ENCODE peak calls at places on chromosome 11, in four cellular contexts. I is activated T-helper 1 cell treated with anti-CD3 and anti-CD28 coated beads, Interleukin-2, amount 50 U/mL, for 16 hours; P is RPMI7951; S is NCI-H2029. C is an unnamed sample.

GRCh38 chr11:69294621-69295078 is 695 bp downstream of the MYEOV start:
- DNase-seq in P (no peak), I (no peak), S (no peak), C (no peak)

GRCh38 chr11:63610604-63611394 is 3.4 kb downstream of the PLAAT3 start:
- DNase-seq in I (no peak), P (no peak), S (no peak), C (no peak)

GRCh38 chr11:95908826-95909225 is 15.1 kb downstream of the MTMR2 start:
- DNase-seq in I (no peak), P (no peak), S (no peak), C (no peak)

GRCh38 chr11:92440701-92441338 is 216.2 kb downstream of the FAT3 start:
- DNase-seq in P (no peak), I (no peak), S (no peak), C (no peak)

GRCh38 chr11:81644239-81644840 is 1089.3 kb downstream of the FAM181B start:
- DNase-seq in P (peak; percentile 46), I (no peak), S (no peak), C (no peak)

GRCh38 chr11:35146074-35146521 is 7.1 kb downstream of the CD44 start:
- DNase-seq in P (peak; percentile 5), S (no peak), I (no peak), C (no peak)

GRCh38 chr11:68043349-68044144 is 4.7 kb downstream of the TCIRG1 start:
- DNase-seq in I (no peak), P (no peak), S (no peak), C (no peak)

GRCh38 chr11:19772480-19772879 is 59.8 kb downstream of the NAV2 start:
- DNase-seq in P (no peak), S (no peak), I (no peak), C (no peak)

GRCh38 chr11:57458410-57459111 is 1.8 kb upstream of the RTN4RL2 start:
- DNase-seq in P (no peak), S (no peak), I (no peak), C (no peak)

GRCh38 chr11:70677232-70677916 is 279.0 kb downstream of the CTTN start:
- DNase-seq in S (no peak), I (no peak), P (no peak), C (no peak)

GRCh38 chr11:59973097-59973496 is 9.3 kb downstream of the OOSP4A start:
- DNase-seq in S (no peak), I (no peak), P (no peak), C (no peak)

GRCh38 chr11:117815262-117815803 is 9.2 kb downstream of the FXYD2 start:
- DNase-seq in S (no peak), I (no peak), P (no peak), C (peak; percentile 66)

GRCh38 chr11:60959445-60959844 is 7.5 kb upstream of the SLC15A3 start:
- DNase-seq in S (no peak), I (no peak), P (peak; percentile 24), C (no peak)

GRCh38 chr11:3855808-3856491 is 486 bp downstream of the STIM1 start:
- DNase-seq in I (no peak), P (peak; percentile 42), S (no peak), C (no peak)

GRCh38 chr11:94128171-94128745 is 383 bp upstream of the PANX1 start:
- DNase-seq in P (no peak), S (peak; percentile 61), I (no peak), C (peak; percentile 41)

GRCh38 chr11:62129610-62130497 is 6.0 kb downstream of the INCENP start:
- DNase-seq in I (no peak), P (no peak), S (no peak), C (no peak)

GRCh38 chr11:130464289-130464812 is 15.9 kb downstream of the ADAMTS15 start:
- DNase-seq in I (no peak), P (peak; percentile 15), S (no peak), C (no peak)

GRCh38 chr11:121082670-121083069 is 18.4 kb upstream of the TECTA start:
- DNase-seq in I (no peak), S (no peak), P (no peak), C (no peak)

GRCh38 chr11:75271730-75272129 is 31.2 kb downstream of the TPBGL start:
- DNase-seq in I (no peak), P (no peak), S (no peak), C (no peak)

C was measured in DMS79.